ENCODE peak calls at places on chromosomes 1 and 21, in five cellular contexts. B, V, G, C and W are unnamed samples.

GRCh38 chr21:41228006-41228370 is 60.0 kb downstream of the BACE2 start:
- DNase-seq in B (no peak), V (no peak), G (no peak), C (no peak), W (no peak)

GRCh38 chr1:43005460-43006351 is 47.0 kb upstream of the SLC2A1 start:
- DNase-seq in B (no peak), V (no peak), G (no peak), C (no peak), W (no peak)

GRCh38 chr1:8825985-8826481 is 8.6 kb upstream of the RERE start:
- DNase-seq in B (peak), V (no peak), G (no peak), C (no peak), W (no peak)

GRCh38 chr21:45280178-45280821 is 7.4 kb downstream of the POFUT2 start:
- DNase-seq in B (no peak), V (no peak), G (no peak), C (no peak), W (no peak)

GRCh38 chr1:2179283-2180013 is 15.1 kb downstream of the FAAP20 start:
- DNase-seq in B (no peak), V (no peak), G (no peak), C (no peak), W (no peak)

GRCh38 chr1:59116920-59117542 is 179.9 kb upstream of the FGGY start:
- DNase-seq in B (peak), V (no peak), G (no peak), C (no peak), W (no peak)

GRCh38 chr1:84991097-84991890 is 5.6 kb downstream of the MCOLN2 start:
- DNase-seq in B (no peak), V (no peak), G (no peak), C (no peak), W (no peak)

GRCh38 chr1:6873298-6874015 is 88.2 kb downstream of the CAMTA1 start:
- DNase-seq in B (peak), V (no peak), G (no peak), C (no peak), W (no peak)

GRCh38 chr1:202107321-202107761 is 15.4 kb upstream of the GPR37L1 start:
- DNase-seq in B (no peak), V (no peak), G (peak), C (no peak), W (no peak)

GRCh38 chr1:203089651-203090045 is 3.8 kb upstream of the MYOG start:
- DNase-seq in B (no peak), V (no peak), G (no peak), C (no peak), W (no peak)

GRCh38 chr1:237677979-237678378 is 212.7 kb downstream of the ZP4 start:
- DNase-seq in B (peak), V (no peak), G (peak), C (peak), W (no peak)

GRCh38 chr1:99662581-99663208 is 16.8 kb downstream of the PALMD start:
- DNase-seq in B (peak), V (no peak), G (no peak), C (peak), W (no peak)

GRCh38 chr1:41503507-41504125 is 19.1 kb upstream of the EDN2 start:
- DNase-seq in B (peak), V (no peak), G (no peak), C (no peak), W (no peak)

GRCh38 chr1:38246955-38247952 is 200.7 kb upstream of the POU3F1 start:
- DNase-seq in B (peak), V (no peak), G (no peak), C (no peak), W (no peak)

GRCh38 chr1:38482080-38482826 is 377.3 kb downstream of the RRAGC start:
- DNase-seq in B (no peak), V (no peak), G (no peak), C (no peak), W (no peak)

GRCh38 chr21:24727803-24728425 is 879.4 kb downstream of the MRPL39 start:
- DNase-seq in B (no peak), V (no peak), G (no peak), C (no peak), W (no peak)

GRCh38 chr21:41403331-41403730 is 22.7 kb upstream of the MX1 start:
- DNase-seq in B (no peak), V (no peak), G (no peak), C (no peak), W (no peak)

GRCh38 chr1:151819951-151820623 is 11.5 kb downstream of the RORC start:
- DNase-seq in B (no peak), V (no peak), G (no peak), C (no peak), W (no peak)

GRCh38 chr1:38962113-38962512 is 20.5 kb upstream of the RHBDL2 start:
- DNase-seq in B (peak), V (no peak), G (no peak), C (no peak), W (no peak)

GRCh38 chr1:119364640-119365039 is 3.9 kb upstream of the HAO2 start:
- DNase-seq in B (peak), V (no peak), G (no peak), C (no peak), W (no peak)

GRCh38 chr1:65894738-65895605 is 102.3 kb downstream of the PDE4B start:
- DNase-seq in B (no peak), V (no peak), G (no peak), C (no peak), W (no peak)

GRCh38 chr21:46424621-46425020 is 34.1 kb upstream of the DIP2A start:
- DNase-seq in B (no peak), V (no peak), G (no peak), C (no peak), W (no peak)